ENCODE peak calls at places on chromosomes 16 and 17, in five cellular contexts. J, W, Y, I and N are unnamed samples.

GRCh38 chr16:57091200-57091989 is 988 bp upstream of the CPNE2 start:
- DNase-seq in W (no peak), J (no peak), I (peak), Y (peak), N (peak)

GRCh38 chr16:66359811-66360608 is 6.5 kb upstream of the CDH5 start:
- DNase-seq in I (no peak), Y (no peak), W (no peak), J (no peak), N (no peak)

GRCh38 chr16:28237754-28238357 is 26.1 kb upstream of the XPO6 start:
- DNase-seq in Y (no peak), I (no peak), J (no peak), W (no peak), N (peak)

GRCh38 chr17:74253036-74253435 is 21.0 kb upstream of the DNAI2 start:
- DNase-seq in J (no peak), Y (no peak), W (no peak), I (no peak), N (no peak)

GRCh38 chr17:50443492-50444051 is 17.6 kb downstream of the ACSF2 start:
- DNase-seq in I (no peak), Y (no peak), J (no peak), W (no peak), N (no peak)

GRCh38 chr16:71687853-71688252 is 36.6 kb downstream of the PHLPP2 start:
- DNase-seq in Y (no peak), W (no peak), I (no peak), J (no peak), N (no peak)

GRCh38 chr16:54821731-54822130 is 108.9 kb upstream of the IRX5 start:
- DNase-seq in J (no peak), Y (no peak), I (no peak), W (no peak), N (no peak)

GRCh38 chr16:68090526-68090925 is 5.4 kb downstream of the NFATC3 start:
- DNase-seq in J (no peak), Y (no peak), I (no peak), W (no peak), N (no peak)

GRCh38 chr17:30969989-30970680 is 704 bp upstream of the RNF135 start:
- DNase-seq in J (no peak), W (peak), I (peak), Y (no peak), N (no peak)

GRCh38 chr16:12168054-12169018 is 191.8 kb downstream of the SNX29 start:
- DNase-seq in Y (no peak), I (no peak), J (no peak), W (no peak), N (no peak)

GRCh38 chr16:82181456-82182185 is 11.6 kb upstream of the MPHOSPH6 start:
- DNase-seq in J (no peak), I (no peak), Y (no peak), W (no peak), N (no peak)

GRCh38 chr16:58032710-58033293 is 7.2 kb downstream of the MMP15 start:
- DNase-seq in W (no peak), J (no peak), Y (no peak), I (no peak), N (no peak)

GRCh38 chr16:88688013-88688778 is 1.9 kb upstream of the SNAI3 start:
- DNase-seq in Y (no peak), W (no peak), I (no peak), J (no peak), N (no peak)

GRCh38 chr16:10169031-10169430 is 13.2 kb downstream of the GRIN2A start:
- DNase-seq in J (no peak), W (no peak), Y (no peak), I (no peak), N (no peak)

GRCh38 chr16:84535408-84535807 is 30.9 kb upstream of the MEAK7 start:
- DNase-seq in J (no peak), W (no peak), Y (no peak), I (no peak), N (no peak)

GRCh38 chr17:82754297-82755208 is 2.7 kb downstream of the TBCD start:
- DNase-seq in W (no peak), Y (no peak), I (no peak), J (no peak), N (peak)

GRCh38 chr17:69796093-69796492 is 278.9 kb upstream of the KCNJ16 start:
- DNase-seq in J (no peak), Y (no peak), W (no peak), I (no peak), N (no peak)

GRCh38 chr17:80191720-80192265 is 22.0 kb downstream of the CARD14 start:
- DNase-seq in Y (no peak), J (no peak), W (no peak), I (no peak), N (no peak)

GRCh38 chr16:60230666-60231065 is 1496.5 kb upstream of the GOT2 start:
- DNase-seq in J (no peak), Y (no peak), W (no peak), I (no peak), N (no peak)

GRCh38 chr17:30961213-30962188 is 9.3 kb upstream of the RNF135 start:
- DNase-seq in Y (no peak), I (no peak), W (no peak), J (no peak), N (peak)

GRCh38 chr17:39187152-39187830 is 10.2 kb downstream of the CACNB1 start:
- DNase-seq in J (no peak), I (no peak), Y (no peak), W (no peak), N (no peak)

GRCh38 chr17:56798916-56799315 is 34.8 kb downstream of the C17orf67 start:
- DNase-seq in I (no peak), W (no peak), Y (no peak), J (no peak), N (peak)

GRCh38 chr16:4862639-4863038 is 15.4 kb downstream of the UBN1 start:
- DNase-seq in Y (no peak), I (no peak), J (no peak), W (no peak), N (no peak)